ENCODE peak calls at places on chromosomes 16 and 17, in seven cellular contexts. E is chondrocyte, P is frontal cortex, J is T-helper 2 cell, Z is BE2C, O is dermis blood vessel endothelial cell, X is posterior cingulate gyrus. A is an unnamed sample.

GRCh38 chr17:71251936-71252335 is 868.9 kb upstream of the SOX9 start:
- DNase-seq in E (no peak), P (no peak), J (no peak), Z (no peak), O (no peak), X (no peak), A (no peak)

GRCh38 chr16:89561195-89562026 is 929 bp downstream of the RPL13 start:
- DNase-seq in E (no peak), P (no peak), J (no peak), Z (no peak), O (no peak), X (no peak), A (no peak)

GRCh38 chr16:29809850-29810698 is 1.9 kb upstream of the PRRT2 start:
- DNase-seq in E (no peak), P (no peak), J (peak), Z (peak), O (peak), X (no peak), A (peak)

GRCh38 chr16:89345663-89346150 is 128.2 kb downstream of the ZNF778 start:
- DNase-seq in E (no peak), P (no peak), J (no peak), Z (no peak), O (no peak), X (no peak), A (no peak)

GRCh38 chr16:75477680-75478473 is 13.4 kb upstream of the TMEM170A start:
- DNase-seq in E (no peak), P (no peak), J (no peak), Z (no peak), O (no peak), X (no peak), A (no peak)

GRCh38 chr17:12637015-12637414 is 28.7 kb upstream of the MYOCD start:
- DNase-seq in E (no peak), P (no peak), J (no peak), Z (no peak), O (no peak), X (no peak), A (no peak)

GRCh38 chr16:14470788-14471187 is 159.3 kb downstream of the PARN start:
- DNase-seq in E (no peak), P (no peak), J (no peak), Z (no peak), O (no peak), X (no peak), A (no peak)

GRCh38 chr16:85149776-85150175 is 37.5 kb upstream of the CIBAR2 start:
- DNase-seq in E (no peak), P (no peak), J (no peak), Z (peak), O (no peak), X (peak), A (no peak)

GRCh38 chr16:50285406-50286003 is 19.2 kb downstream of the ADCY7 start:
- DNase-seq in E (no peak), P (no peak), J (no peak), Z (no peak), O (no peak), X (no peak), A (no peak)

GRCh38 chr17:1590031-1590746 is 27.6 kb upstream of the PITPNA start:
- DNase-seq in E (no peak), P (peak), J (no peak), Z (no peak), O (peak), X (peak), A (no peak)

GRCh38 chr17:17711708-17712141 is 30.5 kb downstream of the RAI1 start:
- DNase-seq in E (no peak), P (no peak), J (no peak), Z (no peak), O (no peak), X (no peak), A (no peak)

GRCh38 chr17:35695613-35696012 is 35.8 kb upstream of the RASL10B start:
- DNase-seq in E (no peak), P (no peak), J (no peak), Z (peak), O (no peak), X (no peak), A (no peak)

GRCh38 chr16:28897826-28898225 is 19.5 kb downstream of the ATP2A1 start:
- DNase-seq in E (no peak), P (no peak), J (no peak), Z (no peak), O (no peak), X (no peak), A (no peak)

GRCh38 chr17:9854255-9854654 is 28.5 kb downstream of the GLP2R start:
- DNase-seq in E (no peak), P (no peak), J (no peak), Z (no peak), O (no peak), X (no peak), A (no peak)

GRCh38 chr17:57524790-57525543 is 220.1 kb downstream of the CCDC182 start:
- DNase-seq in E (no peak), P (no peak), J (no peak), Z (no peak), O (no peak), X (no peak), A (no peak)

GRCh38 chr17:80169784-80170500 is at the start of gene CARD14:
- DNase-seq in E (no peak), P (no peak), J (no peak), Z (no peak), O (no peak), X (no peak), A (no peak)

GRCh38 chr16:53131363-53132071 is 76.7 kb downstream of the CHD9 start:
- DNase-seq in E (peak), P (peak), J (peak), Z (peak), O (peak), X (peak), A (peak)

GRCh38 chr17:40528692-40529417 is 27.4 kb upstream of the TNS4 start:
- DNase-seq in E (no peak), P (no peak), J (peak), Z (no peak), O (no peak), X (no peak), A (no peak)

GRCh38 chr16:27461483-27462171 is 59.7 kb downstream of the IL21R start:
- DNase-seq in E (no peak), P (no peak), J (no peak), Z (no peak), O (peak), X (no peak), A (no peak)

GRCh38 chr16:56631832-56632159 is 663 bp upstream of the MT1M start:
- DNase-seq in E (no peak), P (no peak), J (no peak), Z (no peak), O (no peak), X (no peak), A (no peak)

GRCh38 chr17:49760909-49761558 is 2.9 kb downstream of the FAM117A start:
- DNase-seq in E (no peak), P (no peak), J (no peak), Z (no peak), O (no peak), X (no peak), A (no peak)

GRCh38 chr16:372584-372983 is 2.2 kb upstream of the MRPL28 start:
- DNase-seq in E (no peak), P (no peak), J (no peak), Z (no peak), O (no peak), X (no peak), A (no peak)

GRCh38 chr17:57806083-57806830 is 43.6 kb downstream of the MRPS23 start:
- DNase-seq in E (no peak), P (no peak), J (no peak), Z (no peak), O (no peak), X (no peak), A (no peak)

GRCh38 chr16:27315333-27316037 is 1.7 kb downstream of the IL4R start:
- DNase-seq in E (peak), P (no peak), J (peak), Z (no peak), O (peak), X (no peak), A (peak)

A was measured in effector CD8-positive, alpha-beta T cell.